ENCODE peak calls at places on chromosomes 1 and 21, in five cellular contexts. R, F, L, I and P are unnamed samples.

GRCh38 chr1:29858646-29859045 is 622.3 kb downstream of the PTPRU start:
- DNase-seq in R (no peak), F (no peak), L (no peak), I (no peak), P (no peak)

GRCh38 chr1:177928194-177928593 is 41.7 kb downstream of the SEC16B start:
- DNase-seq in R (peak), F (no peak), L (no peak), I (no peak), P (no peak)

GRCh38 chr1:81446006-81446669 is 354.6 kb upstream of the ADGRL2 start:
- DNase-seq in R (no peak), F (no peak), L (no peak), I (peak), P (no peak)

GRCh38 chr1:179706339-179706941 is 36.7 kb upstream of the FAM163A start:
- DNase-seq in R (peak), F (peak), L (no peak), I (peak), P (peak)

GRCh38 chr1:9315411-9316079 is 22.9 kb downstream of the SPSB1 start:
- DNase-seq in R (no peak), F (no peak), L (no peak), I (no peak), P (no peak)

GRCh38 chr1:153510984-153511410 is 24.8 kb downstream of the S100A6 start:
- DNase-seq in R (peak), F (peak), L (no peak), I (peak), P (peak)

GRCh38 chr1:28860332-28861073 is 48.5 kb downstream of the OPRD1 start:
- DNase-seq in R (no peak), F (no peak), L (no peak), I (peak), P (no peak)

GRCh38 chr1:193320281-193320680 is 133.9 kb upstream of the B3GALT2 start:
- DNase-seq in R (no peak), F (no peak), L (no peak), I (no peak), P (no peak)

GRCh38 chr1:172429324-172430127 is 9.0 kb downstream of the C1orf105 start:
- DNase-seq in R (peak), F (peak), L (peak), I (peak), P (peak)

GRCh38 chr1:210764536-210764935 is 369.4 kb downstream of the KCNH1 start:
- DNase-seq in R (no peak), F (no peak), L (no peak), I (no peak), P (no peak)

GRCh38 chr1:245837741-245838140 is 669.3 kb downstream of the SMYD3 start:
- DNase-seq in R (peak), F (no peak), L (no peak), I (no peak), P (no peak)

GRCh38 chr1:3168678-3169077 is 99.7 kb downstream of the PRDM16 start:
- DNase-seq in R (no peak), F (no peak), L (no peak), I (peak), P (no peak)

GRCh38 chr1:95257758-95258157 is 23.7 kb downstream of the RWDD3 start:
- DNase-seq in R (no peak), F (no peak), L (no peak), I (no peak), P (peak)

GRCh38 chr1:85087659-85088407 is 39.5 kb upstream of the MCOLN3 start:
- DNase-seq in R (no peak), F (no peak), L (no peak), I (no peak), P (no peak)

GRCh38 chr1:2381741-2382620 is 9.4 kb downstream of the MORN1 start:
- DNase-seq in R (peak), F (peak), L (no peak), I (peak), P (peak)

GRCh38 chr1:209646558-209646957 is 5.7 kb downstream of the LAMB3 start:
- DNase-seq in R (peak), F (no peak), L (no peak), I (no peak), P (no peak)

GRCh38 chr1:162859210-162859609 is 1.8 kb downstream of the CCDC190 start:
- DNase-seq in R (no peak), F (no peak), L (no peak), I (no peak), P (no peak)

GRCh38 chr1:228530086-228530758 is 43.0 kb downstream of the RNF187 start:
- DNase-seq in R (no peak), F (no peak), L (no peak), I (no peak), P (no peak)

GRCh38 chr1:18900303-18900841 is 2.0 kb downstream of the ALDH4A1 start:
- DNase-seq in R (no peak), F (no peak), L (no peak), I (no peak), P (peak)

GRCh38 chr1:86258106-86258505 is 101.5 kb upstream of the COL24A1 start:
- DNase-seq in R (peak), F (no peak), L (no peak), I (no peak), P (no peak)

GRCh38 chr1:221748981-221749380 is 7.1 kb upstream of the DUSP10 start:
- DNase-seq in R (no peak), F (no peak), L (no peak), I (no peak), P (no peak)

GRCh38 chr1:23470282-23471070 is 13.5 kb downstream of the ASAP3 start:
- DNase-seq in R (peak), F (no peak), L (no peak), I (no peak), P (no peak)

GRCh38 chr1:54987830-54988705 is 7.6 kb downstream of the TMEM61 start:
- DNase-seq in R (no peak), F (no peak), L (no peak), I (no peak), P (no peak)

GRCh38 chr1:25011966-25012625 is 82.0 kb upstream of the RUNX3 start:
- DNase-seq in R (no peak), F (no peak), L (no peak), I (no peak), P (peak)

GRCh38 chr21:38306407-38306806 is 49.6 kb downstream of the KCNJ15 start:
- DNase-seq in R (peak), F (no peak), L (peak), I (no peak), P (no peak)

GRCh38 chr1:119871881-119872280 is 24.4 kb downstream of the ADAM30 start:
- DNase-seq in R (no peak), F (no peak), L (no peak), I (no peak), P (no peak)

GRCh38 chr21:28485301-28486022 is 507.2 kb downstream of the LTN1 start:
- DNase-seq in R (peak), F (no peak), L (peak), I (no peak), P (no peak)

GRCh38 chr1:224245188-224245587 is 62.1 kb downstream of the DEGS1 start:
- DNase-seq in R (peak), F (no peak), L (no peak), I (peak), P (peak)

GRCh38 chr1:205396972-205397616 is 24.8 kb downstream of the LEMD1 start:
- DNase-seq in R (peak), F (no peak), L (peak), I (peak), P (peak)

GRCh38 chr1:223258751-223259177 is 105.2 kb downstream of the SUSD4 start:
- DNase-seq in R (peak), F (no peak), L (peak), I (no peak), P (peak)

GRCh38 chr21:34187935-34188334 is 114.6 kb downstream of the MRPS6 start:
- DNase-seq in R (no peak), F (no peak), L (no peak), I (no peak), P (no peak)

GRCh38 chr1:1050577-1051052 is 23.5 kb downstream of the RNF223 start:
- DNase-seq in R (no peak), F (no peak), L (no peak), I (peak), P (no peak)

GRCh38 chr1:68590473-68590872 is 93.6 kb upstream of the DEPDC1 start:
- DNase-seq in R (peak), F (no peak), L (no peak), I (no peak), P (no peak)

GRCh38 chr1:209678981-209679539 is 3.8 kb downstream of the G0S2 start:
- DNase-seq in R (no peak), F (no peak), L (no peak), I (no peak), P (no peak)